ENCODE peak calls at places on chromosomes 2 and 18, in four cellular contexts. One of them, this sample, is unnamed.

GRCh38 chr2:128304715-128305554 is 13.7 kb downstream of the HS6ST1 start:
- DNase-seq in HepG2: peak
- DNase-seq in foreskin fibroblast: peak
- DNase-seq in effector memory CD4-positive, alpha-beta T cell: no peak
- DNase-seq in this sample: peak

GRCh38 chr2:16683576-16683975 is 17.9 kb upstream of the CYRIA start:
- DNase-seq in effector memory CD4-positive, alpha-beta T cell: no peak
- DNase-seq in HepG2: no peak
- DNase-seq in foreskin fibroblast: no peak
- DNase-seq in this sample: no peak

GRCh38 chr2:141464995-141465394 is 665.8 kb downstream of the LRP1B start:
- DNase-seq in foreskin fibroblast: no peak
- DNase-seq in HepG2: no peak
- DNase-seq in effector memory CD4-positive, alpha-beta T cell: no peak
- DNase-seq in this sample: no peak

GRCh38 chr2:102094917-102095316 is 47.6 kb upstream of the IL1R1 start:
- DNase-seq in foreskin fibroblast: peak
- DNase-seq in HepG2: peak
- DNase-seq in effector memory CD4-positive, alpha-beta T cell: no peak
- DNase-seq in this sample: peak

GRCh38 chr2:12663306-12664037 is 53.3 kb upstream of the TRIB2 start:
- DNase-seq in effector memory CD4-positive, alpha-beta T cell: no peak
- DNase-seq in foreskin fibroblast: no peak
- DNase-seq in HepG2: no peak
- DNase-seq in this sample: no peak

GRCh38 chr2:8633735-8634313 is 48.0 kb upstream of the ID2 start:
- DNase-seq in effector memory CD4-positive, alpha-beta T cell: no peak
- DNase-seq in foreskin fibroblast: peak
- DNase-seq in HepG2: peak
- DNase-seq in this sample: peak

GRCh38 chr2:225120175-225120574 is 77.9 kb upstream of the DOCK10 start:
- DNase-seq in foreskin fibroblast: peak
- DNase-seq in HepG2: no peak
- DNase-seq in effector memory CD4-positive, alpha-beta T cell: no peak
- DNase-seq in this sample: no peak

GRCh38 chr2:153163055-153163454 is 315.5 kb downstream of the RPRM start:
- DNase-seq in effector memory CD4-positive, alpha-beta T cell: no peak
- DNase-seq in HepG2: peak
- DNase-seq in foreskin fibroblast: no peak
- DNase-seq in this sample: no peak

GRCh38 chr2:30361751-30362394 is 85.2 kb upstream of the LCLAT1 start:
- DNase-seq in HepG2: no peak
- DNase-seq in effector memory CD4-positive, alpha-beta T cell: no peak
- DNase-seq in foreskin fibroblast: no peak
- DNase-seq in this sample: no peak

GRCh38 chr2:62485780-62486765 is 19.9 kb downstream of the TMEM17 start:
- DNase-seq in foreskin fibroblast: peak
- DNase-seq in HepG2: peak
- DNase-seq in effector memory CD4-positive, alpha-beta T cell: no peak
- DNase-seq in this sample: no peak

GRCh38 chr2:28521663-28522062 is 25.8 kb downstream of the PLB1 start:
- DNase-seq in effector memory CD4-positive, alpha-beta T cell: no peak
- DNase-seq in foreskin fibroblast: no peak
- DNase-seq in HepG2: no peak
- DNase-seq in this sample: no peak

GRCh38 chr2:105912081-105912480 is 167.4 kb downstream of the NCK2 start:
- DNase-seq in HepG2: no peak
- DNase-seq in effector memory CD4-positive, alpha-beta T cell: no peak
- DNase-seq in foreskin fibroblast: no peak
- DNase-seq in this sample: no peak

GRCh38 chr2:30149976-30150375 is 3.2 kb downstream of the YPEL5 start:
- DNase-seq in HepG2: no peak
- DNase-seq in foreskin fibroblast: no peak
- DNase-seq in effector memory CD4-positive, alpha-beta T cell: no peak
- DNase-seq in this sample: no peak

GRCh38 chr18:55322176-55322735 is 265.7 kb downstream of the TCF4 start:
- DNase-seq in effector memory CD4-positive, alpha-beta T cell: no peak
- DNase-seq in foreskin fibroblast: peak
- DNase-seq in HepG2: no peak
- DNase-seq in this sample: peak

GRCh38 chr2:157244691-157245090 is 12.8 kb upstream of the GALNT5 start:
- DNase-seq in HepG2: no peak
- DNase-seq in effector memory CD4-positive, alpha-beta T cell: no peak
- DNase-seq in foreskin fibroblast: peak
- DNase-seq in this sample: no peak

GRCh38 chr2:145094353-145094752 is 574.4 kb upstream of the ZEB2 start:
- DNase-seq in effector memory CD4-positive, alpha-beta T cell: no peak
- DNase-seq in HepG2: no peak
- DNase-seq in foreskin fibroblast: peak
- DNase-seq in this sample: no peak

GRCh38 chr18:63292844-63293683 is 26.5 kb downstream of the BCL2 start:
- DNase-seq in HepG2: no peak
- DNase-seq in effector memory CD4-positive, alpha-beta T cell: no peak
- DNase-seq in foreskin fibroblast: no peak
- DNase-seq in this sample: no peak

GRCh38 chr2:102872388-102872787 is 110.6 kb downstream of the TMEM182 start:
- DNase-seq in effector memory CD4-positive, alpha-beta T cell: no peak
- DNase-seq in foreskin fibroblast: no peak
- DNase-seq in HepG2: peak
- DNase-seq in this sample: no peak

GRCh38 chr2:28199995-28200394 is 192.7 kb upstream of the FOSL2 start:
- DNase-seq in HepG2: no peak
- DNase-seq in effector memory CD4-positive, alpha-beta T cell: no peak
- DNase-seq in foreskin fibroblast: peak
- DNase-seq in this sample: no peak

GRCh38 chr18:55421612-55422381 is 166.2 kb downstream of the TCF4 start:
- DNase-seq in foreskin fibroblast: peak
- DNase-seq in effector memory CD4-positive, alpha-beta T cell: no peak
- DNase-seq in HepG2: no peak
- DNase-seq in this sample: no peak

GRCh38 chr2:38750011-38750792 is 959 bp downstream of the SRSF7 start:
- DNase-seq in foreskin fibroblast: peak
- DNase-seq in HepG2: no peak
- DNase-seq in effector memory CD4-positive, alpha-beta T cell: no peak
- DNase-seq in this sample: no peak

GRCh38 chr2:106137944-106138903 is 55.9 kb downstream of the UXS1 start:
- DNase-seq in foreskin fibroblast: no peak
- DNase-seq in effector memory CD4-positive, alpha-beta T cell: peak
- DNase-seq in HepG2: no peak
- DNase-seq in this sample: no peak

GRCh38 chr18:54149078-54149697 is 75.3 kb downstream of the MBD2 start:
- DNase-seq in foreskin fibroblast: peak
- DNase-seq in HepG2: peak
- DNase-seq in effector memory CD4-positive, alpha-beta T cell: no peak
- DNase-seq in this sample: peak

GRCh38 chr2:207403950-207404349 is 125.8 kb upstream of the CREB1 start:
- DNase-seq in HepG2: no peak
- DNase-seq in effector memory CD4-positive, alpha-beta T cell: no peak
- DNase-seq in foreskin fibroblast: no peak
- DNase-seq in this sample: no peak

GRCh38 chr2:113700186-113700841 is 56.1 kb downstream of the SLC35F5 start:
- DNase-seq in HepG2: peak
- DNase-seq in effector memory CD4-positive, alpha-beta T cell: peak
- DNase-seq in foreskin fibroblast: no peak
- DNase-seq in this sample: no peak

GRCh38 chr2:128770143-128771080 is 451.7 kb upstream of the HS6ST1 start:
- DNase-seq in foreskin fibroblast: no peak
- DNase-seq in HepG2: no peak
- DNase-seq in effector memory CD4-positive, alpha-beta T cell: no peak
- DNase-seq in this sample: no peak

GRCh38 chr2:85457877-85458316 is 39.4 kb downstream of the SH2D6 start:
- DNase-seq in foreskin fibroblast: no peak
- DNase-seq in HepG2: no peak
- DNase-seq in effector memory CD4-positive, alpha-beta T cell: no peak
- DNase-seq in this sample: no peak

GRCh38 chr18:75167137-75167536 is 41.8 kb downstream of the PTGR3 start:
- DNase-seq in effector memory CD4-positive, alpha-beta T cell: no peak
- DNase-seq in HepG2: no peak
- DNase-seq in foreskin fibroblast: no peak
- DNase-seq in this sample: no peak

GRCh38 chr2:62597323-62597722 is 91.3 kb upstream of the TMEM17 start:
- DNase-seq in HepG2: no peak
- DNase-seq in effector memory CD4-positive, alpha-beta T cell: no peak
- DNase-seq in foreskin fibroblast: peak
- DNase-seq in this sample: peak

GRCh38 chr2:207115715-207116364 is 49.9 kb downstream of the KLF7 start:
- DNase-seq in effector memory CD4-positive, alpha-beta T cell: no peak
- DNase-seq in foreskin fibroblast: peak
- DNase-seq in HepG2: no peak
- DNase-seq in this sample: no peak

GRCh38 chr18:9721893-9722515 is 13.9 kb downstream of the RAB31 start:
- DNase-seq in HepG2: no peak
- DNase-seq in foreskin fibroblast: no peak
- DNase-seq in effector memory CD4-positive, alpha-beta T cell: no peak
- DNase-seq in this sample: no peak

GRCh38 chr18:76347341-76347740 is 147.7 kb downstream of the ZNF516 start:
- DNase-seq in effector memory CD4-positive, alpha-beta T cell: no peak
- DNase-seq in HepG2: no peak
- DNase-seq in foreskin fibroblast: no peak
- DNase-seq in this sample: no peak

GRCh38 chr18:31399336-31400032 is 22.9 kb downstream of the DSG4 start:
- DNase-seq in effector memory CD4-positive, alpha-beta T cell: no peak
- DNase-seq in HepG2: peak
- DNase-seq in foreskin fibroblast: no peak
- DNase-seq in this sample: no peak

GRCh38 chr2:226578879-226579278 is 220.7 kb downstream of the IRS1 start:
- DNase-seq in foreskin fibroblast: peak
- DNase-seq in HepG2: peak
- DNase-seq in effector memory CD4-positive, alpha-beta T cell: no peak
- DNase-seq in this sample: no peak

GRCh38 chr2:227443889-227444568 is 27.9 kb upstream of the AGFG1 start:
- DNase-seq in effector memory CD4-positive, alpha-beta T cell: no peak
- DNase-seq in HepG2: no peak
- DNase-seq in foreskin fibroblast: peak
- DNase-seq in this sample: no peak

GRCh38 chr2:100394111-100394641 is 23.3 kb downstream of the CHST10 start:
- DNase-seq in foreskin fibroblast: no peak
- DNase-seq in HepG2: no peak
- DNase-seq in effector memory CD4-positive, alpha-beta T cell: no peak
- DNase-seq in this sample: no peak

GRCh38 chr2:69969126-69969983 is 7.9 kb upstream of the ASPRV1 start:
- DNase-seq in foreskin fibroblast: no peak
- DNase-seq in effector memory CD4-positive, alpha-beta T cell: no peak
- DNase-seq in HepG2: peak
- DNase-seq in this sample: no peak
- H3K4me3 ChIP-seq in foreskin fibroblast: no peak
- H3K4me3 ChIP-seq in effector memory CD4-positive, alpha-beta T cell: no peak
- H3K4me3 ChIP-seq in HepG2: no peak
- H3K4me3 ChIP-seq in this sample: no peak

DNA sequence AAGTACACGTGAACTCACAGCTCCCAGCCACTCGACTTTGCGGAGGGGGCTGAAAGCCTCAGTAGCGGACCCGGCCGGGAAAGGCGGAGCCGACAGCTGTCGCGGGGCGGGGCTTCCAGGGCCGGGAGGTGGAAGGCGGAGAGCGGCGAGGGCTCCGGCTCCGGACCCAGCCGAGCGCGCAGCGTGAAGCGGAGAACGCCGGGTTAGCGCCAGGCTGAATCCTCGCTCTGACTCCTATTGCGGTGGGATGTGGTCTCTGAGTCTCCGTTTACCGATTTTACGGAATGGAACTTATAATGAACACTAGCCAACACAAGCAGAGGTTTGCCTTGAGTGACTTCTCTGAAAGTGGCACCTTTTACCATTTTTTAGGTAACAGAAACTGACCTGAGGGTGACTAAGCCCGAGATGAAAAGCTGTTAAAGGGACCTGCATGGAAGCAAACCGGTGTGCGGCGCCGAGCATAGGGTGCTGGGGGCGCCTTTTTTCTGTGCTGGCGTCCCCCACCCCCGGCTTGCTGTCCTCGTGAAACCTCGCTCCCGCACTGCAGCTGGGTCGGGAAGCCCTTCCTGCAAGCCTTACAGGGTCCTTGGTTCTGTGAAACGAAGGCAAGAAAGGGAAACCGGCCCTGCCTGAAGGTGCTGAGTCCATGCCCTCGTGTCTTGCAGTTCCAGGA is 72.9 kb downstream of the EN1 start:
- DNase-seq in foreskin fibroblast: peak
- DNase-seq in HepG2: no peak
- DNase-seq in effector memory CD4-positive, alpha-beta T cell: no peak
- DNase-seq in this sample: peak
- H3K4me3 ChIP-seq in foreskin fibroblast: peak
- H3K4me3 ChIP-seq in HepG2: no peak
- H3K4me3 ChIP-seq in effector memory CD4-positive, alpha-beta T cell: peak
- H3K4me3 ChIP-seq in this sample: peak

GRCh38 chr18:78662879-78663278 is 316.7 kb upstream of the SALL3 start:
- DNase-seq in foreskin fibroblast: no peak
- DNase-seq in HepG2: no peak
- DNase-seq in effector memory CD4-positive, alpha-beta T cell: no peak
- DNase-seq in this sample: no peak

GRCh38 chr18:78665644-78666043 is 314.0 kb upstream of the SALL3 start:
- DNase-seq in effector memory CD4-positive, alpha-beta T cell: no peak
- DNase-seq in foreskin fibroblast: no peak
- DNase-seq in HepG2: no peak
- DNase-seq in this sample: no peak

GRCh38 chr18:78664048-78664447 is 315.6 kb upstream of the SALL3 start:
- DNase-seq in effector memory CD4-positive, alpha-beta T cell: no peak
- DNase-seq in foreskin fibroblast: no peak
- DNase-seq in HepG2: no peak
- DNase-seq in this sample: no peak

GRCh38 chr18:78666666-78667335 is 312.8 kb upstream of the SALL3 start:
- DNase-seq in foreskin fibroblast: no peak
- DNase-seq in HepG2: no peak
- DNase-seq in effector memory CD4-positive, alpha-beta T cell: no peak
- DNase-seq in this sample: no peak

DNA sequence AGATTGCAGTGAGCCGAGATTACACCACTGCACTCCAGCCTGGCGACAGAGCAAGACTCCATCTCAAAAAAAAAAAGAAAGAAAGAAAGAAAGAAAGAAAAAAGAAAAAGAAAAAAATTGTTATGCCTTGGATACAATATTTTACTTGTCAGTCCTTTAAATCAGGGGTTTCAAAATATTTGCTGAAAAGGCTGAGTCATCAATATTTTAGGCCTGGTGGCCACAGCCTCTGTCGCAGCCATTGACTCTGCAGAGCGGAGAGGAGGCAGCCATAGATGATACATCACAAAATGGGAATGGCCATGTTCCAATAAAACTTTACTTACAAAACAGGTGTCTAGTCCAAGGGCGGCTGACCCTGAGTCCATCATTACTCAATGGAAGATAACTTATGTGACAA is 314.8 kb upstream of the SALL3 start:
- DNase-seq in foreskin fibroblast: no peak
- DNase-seq in HepG2: no peak
- DNase-seq in effector memory CD4-positive, alpha-beta T cell: no peak
- DNase-seq in this sample: no peak
- H3K4me3 ChIP-seq in foreskin fibroblast: no peak
- H3K4me3 ChIP-seq in HepG2: no peak
- H3K4me3 ChIP-seq in effector memory CD4-positive, alpha-beta T cell: no peak
- H3K4me3 ChIP-seq in this sample: no peak

GRCh38 chr2:67397143-67397986 is at the start of gene ETAA1:
- DNase-seq in effector memory CD4-positive, alpha-beta T cell: peak
- DNase-seq in foreskin fibroblast: peak
- DNase-seq in HepG2: peak
- DNase-seq in this sample: peak

GRCh38 chr2:67399831-67400489 is 2.8 kb downstream of the ETAA1 start:
- DNase-seq in foreskin fibroblast: peak
- DNase-seq in effector memory CD4-positive, alpha-beta T cell: no peak
- DNase-seq in HepG2: no peak
- DNase-seq in this sample: no peak

GRCh38 chr2:67399144-67399543 is 2.0 kb downstream of the ETAA1 start:
- DNase-seq in effector memory CD4-positive, alpha-beta T cell: no peak
- DNase-seq in foreskin fibroblast: no peak
- DNase-seq in HepG2: no peak
- DNase-seq in this sample: no peak

GRCh38 chr2:67400560-67401464 is 3.7 kb downstream of the ETAA1 start:
- DNase-seq in foreskin fibroblast: peak
- DNase-seq in HepG2: peak
- DNase-seq in effector memory CD4-positive, alpha-beta T cell: no peak
- DNase-seq in this sample: no peak
- H3K4me3 ChIP-seq in foreskin fibroblast: no peak
- H3K4me3 ChIP-seq in HepG2: no peak
- H3K4me3 ChIP-seq in effector memory CD4-positive, alpha-beta T cell: no peak
- H3K4me3 ChIP-seq in this sample: no peak

This sample was measured in AG04450.